ENCODE peak calls at places on chromosome 14, in ten cellular contexts. D is Calu3; U is SIG-M5; R is T-helper 2 cell; X is BE2C; S is neuronal stem cell; E is lung; I is EL; J is D341Med; K is central memory CD4-positive, alpha-beta T cell. P is an unnamed sample.
A peak's percentile ranks its signal among the peaks of the same experiment; 100 is the strongest.

GRCh38 chr14:35339761-35340406 is 47.7 kb downstream of the PSMA6 start:
- DNase-seq in I (no peak), D (no peak), J (no peak), S (no peak), E (no peak), R (no peak), X (no peak), U (peak; percentile 10), K (no peak), P (no peak)

GRCh38 chr14:37588667-37588955 is 6.4 kb downstream of the FOXA1 start:
- DNase-seq in K (no peak), I (no peak), X (no peak), R (no peak), S (no peak), J (no peak), U (no peak), E (no peak), D (no peak), P (no peak)

GRCh38 chr14:70317969-70318634 is 41.4 kb downstream of the COX16 start:
- DNase-seq in D (peak; percentile 59), J (peak; percentile 66), X (peak; percentile 34), E (no peak), I (peak; percentile 55), R (no peak), U (no peak), K (no peak), S (peak; percentile 60), P (peak; percentile 13)

GRCh38 chr14:63164108-63164683 is 40.0 kb upstream of the RHOJ start:
- DNase-seq in E (no peak), R (no peak), U (no peak), S (no peak), D (peak; percentile 12), K (no peak), J (no peak), I (no peak), X (no peak), P (no peak)

GRCh38 chr14:55383541-55384140 is 28.0 kb downstream of the ATG14 start:
- DNase-seq in U (no peak), E (no peak), K (no peak), I (no peak), S (no peak), D (no peak), X (no peak), J (no peak), R (no peak), P (no peak)

GRCh38 chr14:37641117-37641516 is 45.7 kb downstream of the TTC6 start:
- DNase-seq in U (no peak), R (no peak), X (no peak), E (no peak), D (no peak), S (no peak), K (no peak), I (no peak), J (no peak), P (no peak)

GRCh38 chr14:43914041-43914693 is 592.9 kb downstream of the FSCB start:
- DNase-seq in X (no peak), I (no peak), D (no peak), K (no peak), E (no peak), S (no peak), R (no peak), U (no peak), J (no peak), P (no peak)

GRCh38 chr14:85195872-85196477 is 334.0 kb upstream of the FLRT2 start:
- DNase-seq in E (no peak), U (no peak), X (no peak), I (peak; percentile 14), S (no peak), K (no peak), D (no peak), J (peak; percentile 34), R (no peak), P (no peak)

GRCh38 chr14:33962016-33962415 is 11.1 kb upstream of the EGLN3 start:
- DNase-seq in D (no peak), K (no peak), R (no peak), J (no peak), E (no peak), I (no peak), X (no peak), U (no peak), S (no peak), P (no peak)

GRCh38 chr14:81940636-81941035 is 407.0 kb upstream of the SEL1L start:
- DNase-seq in I (no peak), J (peak; percentile 65), S (no peak), E (no peak), R (no peak), U (no peak), D (no peak), X (no peak), K (no peak), P (no peak)